ENCODE peak calls at places on chromosomes 7 and 10, in seven cellular contexts. C, N, L, G, A, J and X are unnamed samples.

GRCh38 chr7:63998549-63998948 is at the start of gene ZNF722:
- DNase-seq in G (no peak), L (no peak), N (no peak), A (no peak), J (no peak), C (no peak), X (no peak)

GRCh38 chr10:36094091-36094490 is 452.0 kb upstream of the FZD8 start:
- DNase-seq in L (peak; percentile 16), A (no peak), N (no peak), G (no peak), C (no peak), J (no peak), X (no peak)

GRCh38 chr7:100190059-100190711 is 12.5 kb downstream of the STAG3 start:
- DNase-seq in J (no peak), C (no peak), A (no peak), L (peak; percentile 74), G (no peak), N (peak; percentile 52), X (no peak)

GRCh38 chr10:95295031-95295755 is 4.4 kb upstream of the PDLIM1 start:
- DNase-seq in A (peak; percentile 27), J (no peak), L (peak; percentile 78), G (no peak), N (peak; percentile 65), C (peak; percentile 62), X (peak; percentile 84)

GRCh38 chr7:98754041-98754479 is 115.8 kb downstream of the TMEM130 start:
- DNase-seq in L (no peak), G (no peak), N (peak; percentile 92), A (no peak), C (no peak), J (no peak), X (no peak)

GRCh38 chr10:13528875-13529713 is at the start of gene BEND7:
- DNase-seq in J (no peak), N (peak; percentile 26), G (peak; percentile 58), L (peak; percentile 52), C (no peak), A (peak; percentile 64), X (peak; percentile 74)

GRCh38 chr10:116418394-116418793 is 9.3 kb upstream of the PNLIPRP3 start:
- DNase-seq in L (no peak), N (peak; percentile 12), C (no peak), G (no peak), A (no peak), J (no peak), X (no peak)

GRCh38 chr7:88546808-88547207 is 212.7 kb upstream of the ZNF804B start:
- DNase-seq in C (no peak), N (peak; percentile 80), G (no peak), J (peak; percentile 56), A (no peak), L (peak; percentile 15), X (no peak)

GRCh38 chr7:37028909-37029440 is 304.7 kb upstream of the AOAH start:
- DNase-seq in G (no peak), A (no peak), C (no peak), N (no peak), L (no peak), J (no peak), X (no peak)

GRCh38 chr7:1098243-1099153 is 10.6 kb downstream of the GPER1 start:
- DNase-seq in N (no peak), J (no peak), A (no peak), G (no peak), L (no peak), C (no peak), X (no peak)
- H3K4me1 ChIP-seq in N (no peaks in the 10 kb centered on the region), J (peaks cover 4% of the 10 kb centered on the region), A (no peaks in the 10 kb centered on the region), G (peaks cover 9% of the 10 kb centered on the region), L (no peaks in the 10 kb centered on the region), C (no peaks in the 10 kb centered on the region), X (no peaks in the 10 kb centered on the region)

GRCh38 chr7:139675127-139676110 is 102.4 kb downstream of the HIPK2 start:
- DNase-seq in J (no peak), L (peak; percentile 55), G (no peak), C (no peak), N (no peak), A (no peak), X (no peak)
- H3K4me1 ChIP-seq in J (peaks cover 20% of the 10 kb centered on the region), L (peaks cover 24% of the 10 kb centered on the region), G (peaks cover 22% of the 10 kb centered on the region), C (no peaks in the 10 kb centered on the region), N (no peaks in the 10 kb centered on the region), A (peaks cover 6% of the 10 kb centered on the region), X (peaks cover 14% of the 10 kb centered on the region)

GRCh38 chr10:70145666-70146488 is 623 bp downstream of the TYSND1 start:
- DNase-seq in L (peak; percentile 90), G (peak; percentile 68), N (peak; percentile 84), J (no peak), C (peak; percentile 83), A (peak; percentile 65), X (peak; percentile 86)

GRCh38 chr10:70145166-70145665 is 1.3 kb downstream of the TYSND1 start:
- DNase-seq in L (peak; percentile 56), G (peak; percentile 34), A (peak; percentile 56), N (no peak), C (no peak), J (no peak), X (no peak)

GRCh38 chr10:70144372-70145110 is 2.0 kb downstream of the TYSND1 start:
- DNase-seq in G (no peak), A (no peak), J (no peak), C (no peak), N (no peak), L (no peak), X (no peak)

GRCh38 chr10:70148516-70148915 is 2.0 kb upstream of the TYSND1 start:
- DNase-seq in C (no peak), N (no peak), A (no peak), J (no peak), L (no peak), G (no peak), X (no peak)

GRCh38 chr10:70146489-70147488 is at the start of gene TYSND1:
- DNase-seq in C (peak; percentile 94), J (peak; percentile 93), A (peak; percentile 97), L (peak; percentile 99), N (peak; percentile 100), G (peak; percentile 97), X (peak; percentile 97)
- H3K4me1 ChIP-seq in C (peaks cover 30% of the 10 kb centered on the region), J (peaks cover 12% of the 10 kb centered on the region), A (peaks cover 10% of the 10 kb centered on the region), L (peaks cover 9% of the 10 kb centered on the region), N (peaks cover 3% of the 10 kb centered on the region), G (peaks cover 18% of the 10 kb centered on the region), X (peaks cover 10% of the 10 kb centered on the region)

DNA sequence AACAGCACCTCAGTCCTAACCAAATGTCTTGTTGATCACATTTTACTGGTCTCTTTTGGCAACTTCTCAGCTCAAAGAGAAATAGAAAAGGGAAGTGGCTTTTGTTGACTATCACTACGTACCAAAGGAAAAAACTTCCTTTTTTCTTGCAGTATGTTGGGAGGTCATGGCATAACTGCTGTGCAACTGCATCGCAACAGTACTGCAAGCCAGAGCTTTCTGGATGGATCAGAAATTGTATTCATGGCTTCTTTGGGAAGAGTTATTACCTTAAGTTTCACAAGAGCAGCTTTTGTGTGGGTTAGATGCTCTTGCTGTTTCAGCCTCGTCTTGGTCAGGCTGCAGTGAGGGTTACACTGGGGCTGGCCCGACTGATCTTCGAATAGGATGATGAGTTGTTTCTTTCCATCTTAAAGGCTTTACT is 153.3 kb downstream of the CELF2 start:
- DNase-seq in C (no peak), L (no peak), A (no peak), G (no peak), N (no peak), J (no peak), X (no peak)
- H3K4me1 ChIP-seq in C (peaks cover 79% of the 10 kb centered on the region), L (no peaks in the 10 kb centered on the region), A (peaks cover 2% of the 10 kb centered on the region), G (peaks cover 51% of the 10 kb centered on the region), N (no peaks in the 10 kb centered on the region), J (no peaks in the 10 kb centered on the region), X (peaks cover 32% of the 10 kb centered on the region)

GRCh38 chr10:14585287-14586193 is 189.2 kb downstream of the FAM107B start:
- DNase-seq in N (peak; percentile 53), G (no peak), L (no peak), C (no peak), A (no peak), J (no peak), X (no peak)
- H3K4me1 ChIP-seq in N (peaks cover 6% of the 10 kb centered on the region), G (peaks cover 12% of the 10 kb centered on the region), L (peaks cover 22% of the 10 kb centered on the region), C (peaks cover 90% of the 10 kb centered on the region), A (no peaks in the 10 kb centered on the region), J (no peaks in the 10 kb centered on the region), X (peaks cover 37% of the 10 kb centered on the region)

DNA sequence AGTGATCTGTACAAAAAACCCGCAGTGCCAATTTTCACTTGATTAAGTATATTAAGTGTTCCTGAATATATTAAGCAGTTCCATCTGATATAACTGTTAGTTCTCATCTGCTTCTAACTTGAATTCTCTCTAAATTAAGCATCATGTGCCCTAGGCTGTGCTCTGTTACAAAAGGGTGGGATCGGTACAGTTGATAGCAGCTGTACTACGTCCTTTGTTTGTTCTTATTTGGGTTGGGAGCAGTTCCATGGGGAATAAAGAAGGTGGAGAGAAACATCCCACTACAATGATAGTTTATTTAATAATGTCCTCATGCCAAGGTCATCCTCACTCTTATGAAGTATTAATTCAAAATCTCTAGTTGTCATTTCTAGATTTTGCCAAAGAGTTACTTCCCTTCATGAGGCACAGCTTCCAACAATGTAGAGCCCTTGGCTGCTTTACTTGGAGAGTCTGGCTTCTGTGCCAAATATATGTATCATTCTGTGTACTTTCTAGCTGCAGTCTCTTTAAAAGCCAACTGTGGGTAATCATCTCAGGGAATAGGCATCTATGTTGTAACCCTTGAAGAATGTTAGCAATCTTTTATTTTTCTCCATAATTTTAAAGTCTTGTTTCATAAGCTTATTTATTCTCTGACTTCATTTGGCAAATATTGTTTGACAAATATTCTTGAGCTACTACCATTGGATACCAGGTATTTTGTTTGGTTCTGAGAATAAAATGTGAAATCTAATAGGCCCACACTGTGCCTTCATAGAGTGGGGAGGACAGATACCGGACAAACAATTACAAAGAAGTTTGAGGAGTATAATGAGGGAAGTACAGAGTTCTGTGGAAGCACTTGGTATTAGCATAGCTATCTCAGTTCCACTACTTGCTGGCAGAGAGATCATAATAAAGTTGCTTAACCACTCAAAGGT is 22.4 kb upstream of the AHR start:
- DNase-seq in C (no peak), G (no peak), L (peak; percentile 98), J (peak; percentile 67), N (no peak), A (no peak), X (no peak)
- H3K4me1 ChIP-seq in C (peaks cover 5% of the 10 kb centered on the region), G (peaks cover 17% of the 10 kb centered on the region), L (peaks cover 21% of the 10 kb centered on the region), J (no peaks in the 10 kb centered on the region), N (no peaks in the 10 kb centered on the region), A (no peaks in the 10 kb centered on the region), X (peaks cover 8% of the 10 kb centered on the region)

GRCh38 chr10:119374236-119374635 is 166.9 kb downstream of the GRK5 start:
- DNase-seq in N (no peak), L (no peak), J (no peak), C (no peak), G (no peak), A (no peak), X (peak; percentile 18)
- H3K4me1 ChIP-seq in N (no peaks in the 10 kb centered on the region), L (peaks cover 32% of the 10 kb centered on the region), J (no peaks in the 10 kb centered on the region), C (no peaks in the 10 kb centered on the region), G (peaks cover 61% of the 10 kb centered on the region), A (peaks cover 37% of the 10 kb centered on the region), X (peaks cover 55% of the 10 kb centered on the region)

GRCh38 chr10:69045441-69046300 is 42.2 kb upstream of the SRGN start:
- DNase-seq in N (no peak), G (no peak), C (peak; percentile 67), L (peak; percentile 57), A (no peak), J (no peak), X (no peak)

GRCh38 chr10:69049564-69049955 is 38.3 kb upstream of the SRGN start:
- DNase-seq in N (no peak), C (no peak), L (no peak), J (no peak), G (no peak), A (no peak), X (no peak)

GRCh38 chr10:69043931-69044531 is 43.9 kb upstream of the SRGN start:
- DNase-seq in G (no peak), C (peak; percentile 66), N (no peak), L (no peak), J (no peak), A (no peak), X (no peak)

GRCh38 chr10:69048103-69048502 is 39.8 kb upstream of the SRGN start:
- DNase-seq in G (peak; percentile 49), L (peak; percentile 48), J (no peak), C (no peak), A (no peak), N (no peak), X (peak; percentile 78)

GRCh38 chr10:69047111-69047837 is 40.6 kb upstream of the SRGN start:
- DNase-seq in J (no peak), A (no peak), G (no peak), N (no peak), L (no peak), C (no peak), X (no peak)
- H3K4me1 ChIP-seq in J (no peaks in the 10 kb centered on the region), A (no peaks in the 10 kb centered on the region), G (peaks cover 3% of the 10 kb centered on the region), N (no peaks in the 10 kb centered on the region), L (peaks cover 7% of the 10 kb centered on the region), C (peaks cover 40% of the 10 kb centered on the region), X (peaks cover 49% of the 10 kb centered on the region)